ENCODE peak calls at places on chromosomes 7 and 10, in four cellular contexts. J is CD4-positive, alpha-beta T cell; W is CD14-positive monocyte; P is astrocyte. H is an unnamed sample.
A peak's percentile ranks its signal among the peaks of the same experiment; 100 is the strongest.

GRCh38 chr10:133309111-133309719 is 501 bp downstream of the ZNF511 start:
- DNase-seq in P (peak; percentile 61), W (peak; percentile 95), J (peak; percentile 96), H (peak; percentile 96)

GRCh38 chr7:12031186-12031585 is 179.9 kb upstream of the TMEM106B start:
- DNase-seq in J (no peak), P (peak; percentile 16), W (no peak), H (no peak)

GRCh38 chr7:45581271-45581780 is 7.2 kb downstream of the ADCY1 start:
- DNase-seq in J (no peak), W (no peak), P (no peak), H (no peak)

GRCh38 chr7:139813689-139814088 is 15.4 kb upstream of the TBXAS1 start:
- DNase-seq in J (no peak), W (no peak), P (no peak), H (no peak)

GRCh38 chr10:119455609-119456434 is 86.7 kb downstream of the RGS10 start:
- DNase-seq in P (no peak), J (no peak), W (peak; percentile 25), H (no peak)

GRCh38 chr7:4849390-4849789 is 12.4 kb downstream of the PAPOLB start:
- DNase-seq in P (peak; percentile 8), W (no peak), J (no peak), H (no peak)

GRCh38 chr7:57179776-57180415 is 47.7 kb upstream of the ZNF479 start:
- DNase-seq in W (no peak), J (no peak), P (no peak), H (no peak)

GRCh38 chr7:8773518-8773917 is 340.1 kb downstream of the NXPH1 start:
- DNase-seq in W (no peak), P (no peak), J (no peak), H (no peak)

GRCh38 chr10:97109562-97109961 is 76.2 kb downstream of the SLIT1 start:
- DNase-seq in W (no peak), P (no peak), J (no peak), H (no peak)

GRCh38 chr7:121604627-121605296 is 208.7 kb upstream of the FAM3C start:
- DNase-seq in W (no peak), P (peak; percentile 11), J (no peak), H (no peak)

GRCh38 chr7:134004829-134005505 is 122.2 kb upstream of the LRGUK start:
- DNase-seq in W (no peak), J (no peak), P (no peak), H (no peak)

GRCh38 chr7:50660040-50660829 is 95.0 kb upstream of the DDC start:
- DNase-seq in J (no peak), P (no peak), W (peak; percentile 72), H (no peak)

GRCh38 chr7:15686957-15687644 is 618 bp upstream of the MEOX2 start:
- DNase-seq in W (no peak), J (no peak), P (no peak), H (no peak)

GRCh38 chr10:75189266-75190096 is 21.1 kb upstream of the VDAC2 start:
- DNase-seq in J (no peak), W (no peak), P (no peak), H (no peak)

GRCh38 chr10:24723788-24724380 is at the start of gene ARHGAP21:
- DNase-seq in P (peak; percentile 65), W (no peak), J (peak; percentile 18), H (no peak)

GRCh38 chr10:24726626-24727025 is 2.9 kb upstream of the ARHGAP21 start:
- DNase-seq in J (no peak), W (no peak), P (no peak), H (no peak)

GRCh38 chr10:24730811-24731210 is 7.1 kb upstream of the ARHGAP21 start:
- DNase-seq in J (no peak), W (no peak), P (no peak), H (no peak)

GRCh38 chr10:24724381-24725228 is 918 bp upstream of the ARHGAP21 start:
- DNase-seq in P (peak; percentile 92), W (peak; percentile 92), J (peak; percentile 93), H (peak; percentile 97)

GRCh38 chr10:24727811-24728210 is 4.1 kb upstream of the ARHGAP21 start:
- DNase-seq in P (no peak), W (no peak), J (no peak), H (no peak)
- TF ChIP-seq CTCF in P (peak; percentile 20), W (no peak), J (no peak), H (peak; percentile 61)

DNA sequence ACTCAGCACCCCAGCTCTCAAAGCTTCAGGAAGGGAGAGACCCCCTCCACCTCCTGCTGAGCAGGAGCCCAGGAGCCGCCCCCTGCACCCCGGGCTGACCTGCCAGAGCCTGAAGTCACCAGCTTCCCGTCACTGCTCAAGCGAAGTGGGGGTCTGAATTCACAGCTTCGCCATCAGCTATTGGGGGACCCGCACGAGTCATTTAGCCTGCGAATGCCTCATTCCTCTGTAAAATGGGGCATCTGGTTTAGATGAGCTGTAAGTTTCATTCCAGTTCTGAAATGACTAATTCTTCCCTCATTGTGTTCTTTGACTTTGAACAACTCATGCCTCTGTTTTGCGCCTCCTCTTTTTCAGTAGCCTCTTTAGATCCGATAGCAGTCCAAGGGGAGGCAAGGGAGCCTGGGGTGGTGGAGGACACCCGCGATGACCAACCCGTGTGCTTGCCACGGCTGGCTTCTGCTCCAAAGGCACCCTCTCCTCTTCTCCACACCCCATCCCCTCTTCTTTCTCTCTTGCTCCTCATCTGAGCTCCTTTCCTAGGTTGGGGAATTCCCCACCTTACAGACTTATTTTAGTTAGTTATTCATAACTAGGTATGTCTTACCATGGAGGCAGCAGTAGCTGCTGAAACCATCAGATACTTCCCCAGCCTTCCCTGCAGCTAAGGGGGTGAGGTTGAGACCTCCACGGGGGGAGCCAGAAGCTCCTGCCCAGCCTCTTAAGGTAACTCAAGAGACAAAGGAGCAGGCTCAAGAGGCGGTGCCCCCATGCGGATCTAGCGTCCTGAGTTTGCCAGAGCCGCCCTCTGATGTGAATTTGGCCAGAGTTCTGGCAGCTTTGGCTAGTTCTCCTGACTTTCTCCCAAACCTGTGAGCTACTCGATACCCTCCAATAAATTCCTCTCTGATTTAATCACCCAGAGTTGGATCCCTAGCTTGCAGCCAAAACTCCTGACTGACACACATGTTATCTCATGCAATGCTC is 47.7 kb downstream of the RBM17 start:
- DNase-seq in P (peak; percentile 78), W (no peak), J (no peak), H (peak; percentile 59)
- TF ChIP-seq CTCF in P (no peak), W (no peak), J (no peak), H (no peak)

DNA sequence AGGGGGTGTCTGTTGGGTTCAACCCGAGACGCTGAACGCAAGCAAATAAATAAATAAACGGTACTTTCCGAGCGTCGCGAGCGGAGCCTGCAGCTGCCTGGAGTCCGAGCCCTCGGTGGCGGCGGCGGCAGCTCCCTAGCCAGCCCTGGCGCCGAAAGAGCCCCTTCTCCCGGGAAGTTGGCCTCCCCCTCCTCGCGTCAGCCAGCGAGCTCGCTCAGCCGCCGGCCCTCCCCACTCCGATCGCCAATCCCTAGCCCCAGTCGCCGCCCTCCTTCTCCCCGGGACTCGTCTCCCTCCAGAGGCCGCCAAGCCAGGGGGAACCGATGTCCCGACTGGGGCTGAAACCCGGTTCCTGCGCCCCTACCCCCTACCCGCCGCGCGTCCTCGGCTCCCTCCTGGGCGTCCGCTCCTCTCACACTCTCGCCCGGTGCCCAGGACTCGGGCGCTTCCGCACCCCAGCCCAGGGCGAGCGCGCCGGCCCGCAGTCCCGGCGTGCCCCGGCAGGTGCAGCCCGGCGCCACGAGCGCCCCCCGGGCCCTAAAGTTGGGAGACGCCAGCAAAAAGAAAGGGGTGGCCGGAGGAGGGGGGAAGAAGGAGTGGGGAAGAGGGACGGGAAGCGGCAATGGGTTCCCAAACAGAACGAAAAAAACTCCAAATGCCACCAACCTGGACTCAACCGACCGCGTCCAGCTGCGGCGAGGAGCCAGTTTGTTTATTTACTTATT is at the start of gene GFRA1:
- DNase-seq in P (no peak), W (no peak), J (no peak), H (no peak)
- TF ChIP-seq CTCF in P (no peak), W (no peak), J (no peak), H (peak; percentile 51)

GRCh38 chr7:13309535-13309934 is 622.1 kb downstream of the ARL4A start:
- DNase-seq in J (no peak), W (no peak), P (no peak), H (no peak)
- TF ChIP-seq CTCF in J (no peak), W (no peak), P (no peak), H (peak; percentile 77)

GRCh38 chr10:117107280-117107679 is 30.8 kb downstream of the VAX1 start:
- DNase-seq in W (no peak), P (no peak), J (no peak), H (no peak)

DNA sequence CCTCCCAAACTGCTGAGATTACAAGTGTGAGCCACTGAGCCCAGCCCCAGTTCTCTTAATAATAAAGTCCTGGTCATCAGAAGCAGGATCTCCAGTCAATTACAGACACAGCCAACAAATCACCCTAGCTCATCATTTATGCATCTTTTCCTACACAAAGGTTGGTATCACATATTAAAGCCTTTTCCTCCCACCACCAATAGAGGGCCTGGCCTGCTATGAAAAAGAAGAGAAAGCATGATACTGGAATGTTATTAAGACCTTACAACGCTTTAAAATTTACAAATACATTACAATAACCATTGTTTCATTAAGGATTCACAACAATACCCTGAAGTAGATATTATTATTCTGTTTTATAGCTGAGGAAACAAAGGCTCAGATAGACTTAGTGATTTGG is 25.9 kb downstream of the VAX1 start:
- DNase-seq in P (no peak), J (no peak), W (no peak), H (no peak)
- TF ChIP-seq CTCF in P (peak; percentile 39), J (no peak), W (no peak), H (peak; percentile 69)

GRCh38 chr10:23435378-23435777 is 3.5 kb upstream of the OTUD1 start:
- DNase-seq in P (no peak), J (no peak), W (no peak), H (no peak)

GRCh38 chr10:23437987-23438546 is 808 bp upstream of the OTUD1 start:
- DNase-seq in P (no peak), W (no peak), J (no peak), H (no peak)

GRCh38 chr10:23439920-23440875 is 1.3 kb downstream of the OTUD1 start:
- DNase-seq in P (peak; percentile 16), W (no peak), J (peak; percentile 15), H (no peak)

GRCh38 chr10:23439452-23439919 is 611 bp downstream of the OTUD1 start:
- DNase-seq in J (no peak), W (no peak), P (no peak), H (no peak)

GRCh38 chr10:23438547-23439451 is at the start of gene OTUD1:
- DNase-seq in P (peak; percentile 78), J (peak; percentile 95), W (peak; percentile 94), H (peak; percentile 97)
- TF ChIP-seq CTCF in P (no peak), J (no peak), W (no peak), H (peak; percentile 28)

DNA sequence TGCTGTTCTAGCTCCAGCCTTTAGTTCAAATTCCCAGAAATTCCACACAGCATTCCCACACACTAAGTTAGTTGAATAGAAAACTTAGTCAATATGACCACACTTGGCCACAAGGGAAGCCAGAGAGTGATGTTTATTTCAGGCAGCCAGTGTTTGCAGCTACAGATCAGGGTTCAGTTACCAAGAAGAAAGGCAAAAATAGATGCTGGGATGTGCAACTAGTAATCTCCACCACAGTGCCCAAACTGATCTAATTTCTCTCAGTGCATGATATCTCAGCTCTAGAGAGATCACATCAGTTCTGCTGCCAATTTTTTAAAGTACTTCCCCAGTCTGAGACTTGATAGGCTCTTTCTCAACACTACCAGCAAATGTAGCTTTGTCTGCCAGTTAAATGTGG is 17.6 kb downstream of the SLF2 start:
- DNase-seq in W (no peak), P (no peak), J (no peak), H (no peak)
- TF ChIP-seq CTCF in W (no peak), P (peak; percentile 14), J (no peak), H (peak; percentile 32)

H was measured in chondrocyte.